ENCODE peak calls at places on chromosomes 13 and 19, in four cellular contexts. H, O, Y and X are unnamed samples.

GRCh38 chr13:105177265-105177900 is 1358.1 kb downstream of the EFNB2 start:
- DNase-seq in Y (no peak), H (no peak), O (no peak), X (no peak)

GRCh38 chr13:48142437-48142836 is 47.5 kb upstream of the MED4 start:
- DNase-seq in O (no peak), H (no peak), Y (no peak), X (no peak)

GRCh38 chr19:48963371-48964204 is 1.5 kb upstream of the FTL start:
- DNase-seq in H (peak), O (peak), Y (peak), X (no peak)

GRCh38 chr19:55113570-55114039 is 3.8 kb downstream of the PPP1R12C start:
- DNase-seq in Y (peak), O (peak), H (no peak), X (no peak)

GRCh38 chr13:73210218-73210883 is 151.5 kb downstream of the KLF5 start:
- DNase-seq in H (no peak), Y (no peak), O (no peak), X (no peak)

GRCh38 chr19:39211731-39212376 is 7.8 kb upstream of the SYCN start:
- DNase-seq in Y (no peak), O (no peak), H (no peak), X (no peak)

GRCh38 chr19:36999313-36999712 is 78.9 kb upstream of the ZNF420 start:
- DNase-seq in H (no peak), O (no peak), Y (no peak), X (no peak)

GRCh38 chr13:98878421-98879126 is 99.3 kb downstream of the DOCK9 start:
- DNase-seq in O (no peak), Y (peak), H (no peak), X (no peak)

GRCh38 chr13:107365466-107366215 is 797.7 kb upstream of the ARGLU1 start:
- DNase-seq in O (no peak), Y (no peak), H (no peak), X (no peak)

GRCh38 chr19:7355151-7355845 is 6.6 kb downstream of the ARHGEF18 start:
- DNase-seq in O (no peak), H (no peak), Y (peak), X (no peak)

GRCh38 chr19:32223595-32224370 is 121.6 kb upstream of the ZNF507 start:
- DNase-seq in H (no peak), Y (no peak), O (no peak), X (no peak)

GRCh38 chr19:41799444-41800000 is 3.1 kb downstream of the CEACAM3 start:
- DNase-seq in H (no peak), O (no peak), Y (no peak), X (no peak)

GRCh38 chr19:45526143-45526542 is 18.9 kb downstream of the VASP start:
- DNase-seq in Y (peak), O (peak), H (no peak), X (peak)

GRCh38 chr19:1322198-1322981 is 36.7 kb downstream of the EFNA2 start:
- DNase-seq in Y (no peak), H (no peak), O (no peak), X (no peak)

GRCh38 chr13:50365300-50365682 is 350.0 kb downstream of the KCNRG start:
- DNase-seq in O (no peak), Y (no peak), H (no peak), X (no peak)

GRCh38 chr19:21323000-21323399 is 6.2 kb downstream of the ZNF708 start:
- DNase-seq in Y (no peak), O (no peak), H (no peak), X (no peak)

GRCh38 chr13:48411281-48412099 is 1.4 kb downstream of the LPAR6 start:
- DNase-seq in O (no peak), Y (no peak), H (no peak), X (no peak)

GRCh38 chr19:28847468-28847867 is 365.5 kb downstream of the UQCRFS1 start:
- DNase-seq in H (no peak), O (no peak), Y (no peak), X (no peak)

GRCh38 chr13:31369213-31369612 is 169.4 kb downstream of the B3GLCT start:
- DNase-seq in Y (no peak), H (no peak), O (no peak), X (no peak)

DNA sequence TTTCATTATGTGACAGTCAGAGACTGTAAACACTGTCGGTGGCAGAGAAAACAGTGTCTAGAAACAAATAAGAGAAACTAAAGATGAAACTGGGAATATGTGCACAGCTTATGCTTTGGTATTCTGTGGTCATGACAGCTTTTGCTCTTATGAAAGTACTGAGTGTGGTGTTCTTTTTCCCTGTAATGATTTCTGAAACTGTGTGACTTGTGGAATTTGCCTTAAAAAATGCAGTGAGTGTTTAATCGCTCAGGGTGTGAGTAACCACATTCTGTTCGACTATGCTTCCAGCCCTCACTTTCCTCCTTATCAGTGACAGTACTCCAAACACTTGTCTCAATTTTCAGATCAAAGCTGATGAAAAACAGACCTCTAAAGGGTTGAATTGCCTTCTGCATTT is 66.9 kb upstream of the DIAPH3 start:
- DNase-seq in H (no peak), O (no peak), Y (no peak), X (no peak)
- H3K27ac ChIP-seq in H (no peak), O (no peak), Y (no peak), X (no peak)

GRCh38 chr19:19420570-19421301 is 15.3 kb downstream of the GATAD2A start:
- DNase-seq in H (no peak), O (no peak), Y (no peak), X (no peak)

GRCh38 chr19:19418548-19419260 is 13.2 kb downstream of the GATAD2A start:
- DNase-seq in O (no peak), Y (no peak), H (no peak), X (no peak)

GRCh38 chr19:19421326-19421725 is 15.9 kb downstream of the GATAD2A start:
- DNase-seq in H (no peak), O (no peak), Y (no peak), X (no peak)

GRCh38 chr19:19416280-19416679 is 10.8 kb downstream of the GATAD2A start:
- DNase-seq in H (no peak), Y (no peak), O (no peak), X (no peak)

GRCh38 chr19:19417618-19418270 is 12.3 kb downstream of the GATAD2A start:
- DNase-seq in O (no peak), H (no peak), Y (no peak), X (no peak)
- H3K27ac ChIP-seq in O (peak), H (no peak), Y (no peak), X (no peak)

DNA sequence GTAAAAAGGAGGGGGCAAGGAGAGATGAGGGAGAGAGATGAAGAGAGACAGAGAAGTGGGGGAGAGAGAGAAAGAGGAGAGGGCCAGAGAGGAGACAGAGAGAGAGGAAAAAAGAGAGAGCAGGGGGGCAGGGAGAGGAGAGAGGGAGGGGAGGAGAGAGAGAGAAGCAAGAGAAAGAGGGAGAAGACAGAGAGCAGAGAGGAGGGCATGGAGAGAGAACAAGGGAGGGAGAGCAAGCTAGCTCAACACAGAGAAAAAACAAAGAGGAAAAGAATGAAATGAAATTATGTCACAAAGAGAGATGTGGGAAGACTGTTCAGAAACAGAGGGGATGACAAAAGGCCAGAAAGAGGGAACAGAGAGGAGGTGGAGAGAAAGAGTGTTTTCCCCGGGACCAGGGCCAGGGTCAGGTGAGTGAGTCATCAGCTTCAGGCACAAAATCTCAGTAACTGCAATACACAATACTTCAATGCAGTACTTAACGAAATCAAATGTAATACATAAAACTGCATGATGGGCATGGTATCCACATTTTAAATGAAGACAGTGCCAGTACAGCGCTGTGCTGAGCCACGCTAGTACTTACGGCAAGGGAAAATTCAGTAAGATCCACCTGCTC is 4.8 kb downstream of the KLK7 start:
- DNase-seq in O (no peak), H (no peak), Y (no peak), X (no peak)
- H3K27ac ChIP-seq in O (no peak), H (no peak), Y (no peak), X (no peak)

DNA sequence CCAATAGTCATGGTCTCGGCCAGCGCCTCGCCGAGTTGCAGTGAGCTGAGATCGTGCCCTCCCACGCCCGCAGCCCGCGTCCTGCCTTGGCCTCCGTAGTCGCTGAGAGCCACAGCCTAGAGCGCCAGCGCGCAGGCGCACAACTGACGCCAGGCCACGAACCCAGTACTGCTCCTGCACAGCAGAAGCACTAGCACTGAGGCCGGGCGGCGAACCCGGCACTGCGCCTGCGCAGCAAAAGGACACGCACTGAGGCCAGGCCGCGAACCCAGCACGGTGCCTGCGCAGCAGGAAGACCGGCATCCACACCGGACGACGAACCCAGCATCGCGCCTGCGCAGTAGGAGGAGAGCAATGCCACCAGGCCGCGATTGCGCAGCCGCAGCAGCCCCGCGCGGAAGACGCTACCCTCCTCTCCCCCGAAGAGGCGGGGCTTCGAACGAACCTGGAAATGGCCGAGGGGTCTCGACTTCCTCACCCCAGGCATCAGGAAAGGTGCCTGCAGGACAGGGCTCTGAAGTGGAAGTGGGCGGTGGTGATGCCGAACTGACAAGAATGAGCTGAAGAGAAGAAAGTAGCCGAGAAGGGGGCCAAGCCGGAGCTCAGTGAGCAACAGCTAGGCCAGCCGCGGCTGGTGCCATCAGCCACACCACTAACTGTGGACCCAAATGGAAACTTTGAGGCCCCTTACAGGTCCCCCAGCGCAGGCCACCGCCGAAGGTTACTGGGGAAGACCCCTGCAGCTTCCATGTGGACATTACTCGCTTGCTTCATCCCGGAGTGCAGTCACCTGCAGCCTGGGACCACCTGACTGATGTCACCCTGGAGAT is 7.5 kb downstream of the F10 start:
- DNase-seq in Y (peak), O (peak), H (no peak), X (no peak)
- H3K27ac ChIP-seq in Y (no peak), O (no peak), H (no peak), X (no peak)

GRCh38 chr13:45496942-45497341 is 32.2 kb downstream of the COG3 start:
- DNase-seq in H (no peak), Y (no peak), O (no peak), X (no peak)

GRCh38 chr13:45503658-45504057 is 38.9 kb downstream of the COG3 start:
- DNase-seq in H (no peak), O (no peak), Y (no peak), X (no peak)

GRCh38 chr13:45501175-45501526 is 36.4 kb downstream of the COG3 start:
- DNase-seq in Y (no peak), O (no peak), H (no peak), X (no peak)

GRCh38 chr13:45500492-45501174 is 35.9 kb downstream of the COG3 start:
- DNase-seq in H (no peak), O (no peak), Y (no peak), X (no peak)
- H3K27ac ChIP-seq in H (no peak), O (no peak), Y (no peak), X (peak)